ENCODE peak calls at places on chromosomes 4 and X, in eight cellular contexts. One of them, this sample, is unnamed.

GRCh38 chrX:135543924-135544323 is 23.5 kb downstream of the INTS6L start:
- DNase-seq in Panc1: no peak
- DNase-seq in tibial artery: no peak
- DNase-seq in upper lobe of left lung: no peak
- DNase-seq in hepatocyte: no peak
- DNase-seq in Peyer's patch: peak; percentile 31
- DNase-seq in Caco-2: no peak
- DNase-seq in CD8-positive, alpha-beta memory T cell: peak; percentile 4
- DNase-seq in this sample: no peak

GRCh38 chrX:114152801-114153200 is 431.1 kb upstream of the HTR2C start:
- DNase-seq in tibial artery: no peak
- DNase-seq in hepatocyte: no peak
- DNase-seq in CD8-positive, alpha-beta memory T cell: no peak
- DNase-seq in upper lobe of left lung: no peak
- DNase-seq in Caco-2: no peak
- DNase-seq in Panc1: no peak
- DNase-seq in Peyer's patch: no peak
- DNase-seq in this sample: no peak

GRCh38 chr4:107801766-107802211 is 22.9 kb upstream of the SGMS2 start:
- DNase-seq in upper lobe of left lung: no peak
- DNase-seq in tibial artery: no peak
- DNase-seq in Panc1: no peak
- DNase-seq in hepatocyte: no peak
- DNase-seq in CD8-positive, alpha-beta memory T cell: no peak
- DNase-seq in Caco-2: no peak
- DNase-seq in Peyer's patch: no peak
- DNase-seq in this sample: no peak

GRCh38 chr4:72468904-72469502 is 100.0 kb downstream of the ADAMTS3 start:
- DNase-seq in Peyer's patch: no peak
- DNase-seq in upper lobe of left lung: no peak
- DNase-seq in CD8-positive, alpha-beta memory T cell: no peak
- DNase-seq in tibial artery: no peak
- DNase-seq in hepatocyte: peak; percentile 60
- DNase-seq in Panc1: no peak
- DNase-seq in Caco-2: no peak
- DNase-seq in this sample: no peak

GRCh38 chr4:15805583-15806517 is 27.7 kb downstream of the CD38 start:
- DNase-seq in hepatocyte: peak; percentile 77
- DNase-seq in upper lobe of left lung: no peak
- DNase-seq in Peyer's patch: no peak
- DNase-seq in Caco-2: no peak
- DNase-seq in CD8-positive, alpha-beta memory T cell: no peak
- DNase-seq in tibial artery: peak; percentile 41
- DNase-seq in Panc1: peak; percentile 22
- DNase-seq in this sample: peak; percentile 47

GRCh38 chrX:16123222-16123786 is at the start of gene GRPR:
- DNase-seq in Peyer's patch: peak; percentile 78
- DNase-seq in Caco-2: peak; percentile 81
- DNase-seq in Panc1: peak; percentile 39
- DNase-seq in CD8-positive, alpha-beta memory T cell: peak; percentile 10
- DNase-seq in hepatocyte: peak; percentile 96
- DNase-seq in tibial artery: peak; percentile 69
- DNase-seq in upper lobe of left lung: no peak
- DNase-seq in this sample: peak; percentile 43

GRCh38 chr4:40264995-40265909 is 68.4 kb downstream of the RHOH start:
- DNase-seq in tibial artery: no peak
- DNase-seq in Panc1: no peak
- DNase-seq in CD8-positive, alpha-beta memory T cell: peak; percentile 38
- DNase-seq in upper lobe of left lung: no peak
- DNase-seq in Caco-2: peak; percentile 73
- DNase-seq in Peyer's patch: peak; percentile 70
- DNase-seq in hepatocyte: peak; percentile 30
- DNase-seq in this sample: no peak

GRCh38 chrX:71953946-71954345 is 43.3 kb downstream of the NHSL2 start:
- DNase-seq in Caco-2: no peak
- DNase-seq in hepatocyte: no peak
- DNase-seq in CD8-positive, alpha-beta memory T cell: no peak
- DNase-seq in Panc1: no peak
- DNase-seq in upper lobe of left lung: no peak
- DNase-seq in tibial artery: no peak
- DNase-seq in Peyer's patch: no peak
- DNase-seq in this sample: no peak

GRCh38 chr4:75723117-75723801 is 1.1 kb upstream of the USO1 start:
- DNase-seq in hepatocyte: peak; percentile 42
- DNase-seq in Caco-2: no peak
- DNase-seq in Peyer's patch: no peak
- DNase-seq in Panc1: no peak
- DNase-seq in tibial artery: no peak
- DNase-seq in CD8-positive, alpha-beta memory T cell: no peak
- DNase-seq in upper lobe of left lung: no peak
- DNase-seq in this sample: no peak

GRCh38 chrX:40952855-40953254 is 132.4 kb upstream of the USP9X start:
- DNase-seq in tibial artery: no peak
- DNase-seq in CD8-positive, alpha-beta memory T cell: no peak
- DNase-seq in hepatocyte: no peak
- DNase-seq in Panc1: no peak
- DNase-seq in upper lobe of left lung: no peak
- DNase-seq in Peyer's patch: no peak
- DNase-seq in Caco-2: no peak
- DNase-seq in this sample: peak; percentile 23

GRCh38 chr4:47926667-47927258 is 12.4 kb upstream of the NFXL1 start:
- DNase-seq in Panc1: peak; percentile 27
- DNase-seq in CD8-positive, alpha-beta memory T cell: peak; percentile 33
- DNase-seq in Peyer's patch: peak; percentile 22
- DNase-seq in hepatocyte: peak; percentile 86
- DNase-seq in Caco-2: peak; percentile 85
- DNase-seq in tibial artery: peak; percentile 30
- DNase-seq in upper lobe of left lung: no peak
- DNase-seq in this sample: peak; percentile 49

GRCh38 chr4:7414736-7415510 is 19.8 kb downstream of the PSAPL1 start:
- DNase-seq in tibial artery: peak; percentile 0
- DNase-seq in upper lobe of left lung: no peak
- DNase-seq in Peyer's patch: no peak
- DNase-seq in Panc1: no peak
- DNase-seq in CD8-positive, alpha-beta memory T cell: no peak
- DNase-seq in hepatocyte: no peak
- DNase-seq in Caco-2: peak; percentile 28
- DNase-seq in this sample: no peak

GRCh38 chr4:90816754-90817153 is 689.6 kb downstream of the CCSER1 start:
- DNase-seq in Peyer's patch: no peak
- DNase-seq in Panc1: no peak
- DNase-seq in CD8-positive, alpha-beta memory T cell: no peak
- DNase-seq in upper lobe of left lung: no peak
- DNase-seq in tibial artery: no peak
- DNase-seq in hepatocyte: no peak
- DNase-seq in Caco-2: no peak
- DNase-seq in this sample: no peak

DNA sequence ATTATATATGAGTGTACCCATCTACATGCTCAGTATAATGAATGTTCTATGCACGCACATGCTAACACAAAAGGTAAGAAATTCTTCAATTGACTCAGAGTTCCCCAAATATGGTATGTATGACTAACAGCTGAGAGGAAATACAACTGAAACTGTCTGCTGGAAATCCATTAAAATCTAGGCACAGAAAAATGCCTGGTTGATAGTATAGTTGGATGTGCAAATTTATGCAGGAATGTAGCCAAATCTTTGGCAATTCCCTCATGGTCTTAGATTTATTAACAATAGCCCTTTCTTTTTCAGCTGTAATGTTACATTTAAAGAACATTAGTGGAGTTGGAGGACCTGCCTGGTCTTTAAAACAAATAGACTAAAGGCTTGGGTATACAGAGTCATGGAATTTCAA is 5.5 kb downstream of the CAMK2D start:
- DNase-seq in upper lobe of left lung: no peak
- DNase-seq in CD8-positive, alpha-beta memory T cell: no peak
- DNase-seq in Panc1: no peak
- DNase-seq in Peyer's patch: no peak
- DNase-seq in hepatocyte: no peak
- DNase-seq in Caco-2: no peak
- DNase-seq in tibial artery: no peak
- DNase-seq in this sample: no peak
- H3K4me1 ChIP-seq in upper lobe of left lung: peaks cover 24% of the 10 kb centered on the region
- H3K4me1 ChIP-seq in CD8-positive, alpha-beta memory T cell: peaks cover 29% of the 10 kb centered on the region
- H3K4me1 ChIP-seq in Panc1: peaks cover 12% of the 10 kb centered on the region
- H3K4me1 ChIP-seq in Peyer's patch: peaks cover 8% of the 10 kb centered on the region
- H3K4me1 ChIP-seq in hepatocyte: peaks cover 19% of the 10 kb centered on the region
- H3K4me1 ChIP-seq in Caco-2: peaks cover 25% of the 10 kb centered on the region
- H3K4me1 ChIP-seq in tibial artery: peaks cover 67% of the 10 kb centered on the region
- H3K4me1 ChIP-seq in this sample: peaks cover 43% of the 10 kb centered on the region

DNA sequence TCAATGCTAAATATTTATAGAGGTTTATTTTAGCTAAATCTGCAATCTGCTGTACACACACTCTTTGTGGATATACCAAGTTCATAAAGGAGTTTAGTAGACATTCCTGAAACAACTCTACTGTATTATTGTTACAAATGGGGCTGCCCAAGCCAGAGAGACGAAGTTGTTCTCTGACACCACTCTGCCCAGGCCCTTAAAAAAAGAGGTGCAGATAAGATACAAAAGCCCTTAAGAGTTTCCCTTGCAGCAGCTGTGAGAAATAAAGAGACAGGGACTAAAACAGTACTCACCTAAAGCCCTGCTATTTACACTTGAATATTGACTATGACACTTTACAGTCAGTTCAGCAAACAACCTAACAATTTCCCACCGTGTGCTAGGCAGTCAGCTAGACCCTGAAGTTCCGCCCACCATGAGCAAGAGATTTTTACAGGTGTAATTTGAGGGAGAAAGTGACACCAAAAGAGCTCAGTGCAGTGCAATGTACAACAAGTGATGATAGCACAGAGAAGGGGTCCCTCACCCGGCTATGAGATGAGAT is 191.7 kb downstream of the PRDM5 start:
- DNase-seq in Panc1: no peak
- DNase-seq in Peyer's patch: no peak
- DNase-seq in upper lobe of left lung: no peak
- DNase-seq in Caco-2: no peak
- DNase-seq in CD8-positive, alpha-beta memory T cell: no peak
- DNase-seq in hepatocyte: no peak
- DNase-seq in tibial artery: no peak
- DNase-seq in this sample: no peak
- H3K4me1 ChIP-seq in Panc1: no peaks in the 10 kb centered on the region
- H3K4me1 ChIP-seq in Peyer's patch: no peaks in the 10 kb centered on the region
- H3K4me1 ChIP-seq in upper lobe of left lung: no peaks in the 10 kb centered on the region
- H3K4me1 ChIP-seq in Caco-2: no peaks in the 10 kb centered on the region
- H3K4me1 ChIP-seq in CD8-positive, alpha-beta memory T cell: no peaks in the 10 kb centered on the region
- H3K4me1 ChIP-seq in hepatocyte: no peaks in the 10 kb centered on the region
- H3K4me1 ChIP-seq in tibial artery: no peaks in the 10 kb centered on the region
- H3K4me1 ChIP-seq in this sample: no peaks in the 10 kb centered on the region

GRCh38 chrX:2694868-2695267 is 3.8 kb downstream of the CD99 start:
- DNase-seq in Peyer's patch: no peak
- DNase-seq in Panc1: no peak
- DNase-seq in CD8-positive, alpha-beta memory T cell: no peak
- DNase-seq in Caco-2: no peak
- DNase-seq in hepatocyte: no peak
- DNase-seq in tibial artery: no peak
- DNase-seq in upper lobe of left lung: no peak
- DNase-seq in this sample: no peak
- H3K4me1 ChIP-seq in Peyer's patch: peaks cover 66% of the 10 kb centered on the region
- H3K4me1 ChIP-seq in Panc1: no peaks in the 10 kb centered on the region
- H3K4me1 ChIP-seq in CD8-positive, alpha-beta memory T cell: peaks cover 69% of the 10 kb centered on the region
- H3K4me1 ChIP-seq in Caco-2: peaks cover 13% of the 10 kb centered on the region
- H3K4me1 ChIP-seq in hepatocyte: peaks cover 52% of the 10 kb centered on the region
- H3K4me1 ChIP-seq in tibial artery: peaks cover 80% of the 10 kb centered on the region
- H3K4me1 ChIP-seq in upper lobe of left lung: peaks cover 60% of the 10 kb centered on the region
- H3K4me1 ChIP-seq in this sample: peaks cover 72% of the 10 kb centered on the region

GRCh38 chrX:108349210-108349609 is 89.0 kb downstream of the COL4A6 start:
- DNase-seq in hepatocyte: no peak
- DNase-seq in tibial artery: no peak
- DNase-seq in CD8-positive, alpha-beta memory T cell: no peak
- DNase-seq in Caco-2: no peak
- DNase-seq in upper lobe of left lung: no peak
- DNase-seq in Peyer's patch: no peak
- DNase-seq in Panc1: no peak
- DNase-seq in this sample: no peak
- H3K4me1 ChIP-seq in hepatocyte: no peaks in the 10 kb centered on the region
- H3K4me1 ChIP-seq in tibial artery: peaks cover 16% of the 10 kb centered on the region
- H3K4me1 ChIP-seq in CD8-positive, alpha-beta memory T cell: no peaks in the 10 kb centered on the region
- H3K4me1 ChIP-seq in Caco-2: no peaks in the 10 kb centered on the region
- H3K4me1 ChIP-seq in upper lobe of left lung: no peaks in the 10 kb centered on the region
- H3K4me1 ChIP-seq in Peyer's patch: no peaks in the 10 kb centered on the region
- H3K4me1 ChIP-seq in Panc1: no peaks in the 10 kb centered on the region
- H3K4me1 ChIP-seq in this sample: no peaks in the 10 kb centered on the region

GRCh38 chrX:19747672-19748610 is 139.5 kb downstream of the SH3KBP1 start:
- DNase-seq in tibial artery: no peak
- DNase-seq in upper lobe of left lung: no peak
- DNase-seq in hepatocyte: no peak
- DNase-seq in CD8-positive, alpha-beta memory T cell: peak; percentile 60
- DNase-seq in Caco-2: no peak
- DNase-seq in Panc1: no peak
- DNase-seq in Peyer's patch: peak; percentile 76
- DNase-seq in this sample: peak; percentile 89
- H3K4me1 ChIP-seq in tibial artery: no peaks in the 10 kb centered on the region
- H3K4me1 ChIP-seq in upper lobe of left lung: peaks cover 7% of the 10 kb centered on the region
- H3K4me1 ChIP-seq in hepatocyte: no peaks in the 10 kb centered on the region
- H3K4me1 ChIP-seq in CD8-positive, alpha-beta memory T cell: peaks cover 97% of the 10 kb centered on the region
- H3K4me1 ChIP-seq in Caco-2: peaks cover 11% of the 10 kb centered on the region
- H3K4me1 ChIP-seq in Panc1: no peaks in the 10 kb centered on the region
- H3K4me1 ChIP-seq in Peyer's patch: no peaks in the 10 kb centered on the region
- H3K4me1 ChIP-seq in this sample: peaks cover 100% of the 10 kb centered on the region

This sample was measured in CD4-positive, alpha-beta memory T cell.